ENCODE peak calls at places on chromosomes 1 and 21, in seven cellular contexts. Q is spleen; N is neural progenitor cell; U is stomach; B is A549; F is cardiac muscle cell; R is CD8-positive, alpha-beta T cell. Z is an unnamed sample.

GRCh38 chr1:25767437-25767770 is 32.6 kb upstream of the SELENON start:
- DNase-seq in Q (no peak), N (no peak), R (no peak), B (no peak), F (no peak), U (no peak), Z (no peak)

GRCh38 chr1:6353605-6353947 is 40.0 kb downstream of the ACOT7 start:
- DNase-seq in N (no peak), U (no peak), B (no peak), F (no peak), Q (no peak), R (no peak), Z (no peak)

GRCh38 chr1:98749152-98749756 is 87.7 kb downstream of the SNX7 start:
- DNase-seq in N (no peak), B (peak), F (peak), Q (no peak), R (no peak), U (no peak), Z (no peak)

GRCh38 chr1:115507256-115507589 is 134.5 kb upstream of the VANGL1 start:
- DNase-seq in N (peak), U (no peak), F (peak), Q (no peak), R (no peak), B (peak), Z (no peak)

GRCh38 chr1:169105434-169106094 is 926 bp upstream of the ATP1B1 start:
- DNase-seq in Q (peak), F (no peak), N (peak), R (peak), B (peak), U (peak), Z (no peak)

GRCh38 chr1:157384252-157384651 is 168.1 kb downstream of the FCRL5 start:
- DNase-seq in Q (no peak), U (no peak), R (no peak), F (no peak), N (no peak), B (no peak), Z (no peak)

GRCh38 chr1:39788758-39789570 is at the start of gene BMP8B:
- DNase-seq in F (peak), B (peak), R (peak), U (peak), N (peak), Q (peak), Z (no peak)

GRCh38 chr1:222829868-222830267 is 15.0 kb downstream of the DISP1 start:
- DNase-seq in B (no peak), F (peak), U (no peak), N (no peak), R (no peak), Q (no peak), Z (peak)

GRCh38 chr1:41366428-41367101 is 5.3 kb downstream of the FOXO6 start:
- DNase-seq in F (no peak), N (peak), B (no peak), U (peak), Q (peak), R (peak), Z (no peak)

GRCh38 chr1:116886532-116886931 is 23.2 kb upstream of the PTGFRN start:
- DNase-seq in Q (no peak), B (no peak), R (no peak), N (no peak), U (no peak), F (peak), Z (no peak)

GRCh38 chr1:119327436-119328155 is 41.0 kb upstream of the HAO2 start:
- DNase-seq in N (peak), Q (peak), B (no peak), F (peak), U (peak), R (peak), Z (no peak)

GRCh38 chr1:157154940-157155514 is 16.8 kb upstream of the ETV3 start:
- DNase-seq in F (peak), Q (no peak), B (peak), N (no peak), U (peak), R (no peak), Z (no peak)

GRCh38 chr1:63784489-63785390 is 10.9 kb downstream of the ROR1 start:
- DNase-seq in Q (no peak), B (no peak), R (no peak), N (no peak), U (no peak), F (no peak), Z (no peak)

GRCh38 chr21:16522512-16522911 is 792.7 kb downstream of the USP25 start:
- DNase-seq in R (no peak), Q (no peak), F (no peak), B (no peak), N (no peak), U (no peak), Z (peak)

GRCh38 chr1:192477630-192478029 is 97.9 kb upstream of the RGS1 start:
- DNase-seq in F (peak), R (no peak), N (no peak), U (no peak), B (peak), Q (no peak), Z (no peak)

GRCh38 chr1:63327417-63328139 is 5.2 kb downstream of the FOXD3 start:
- DNase-seq in U (peak), B (peak), F (peak), N (peak), R (no peak), Q (peak), Z (peak)

GRCh38 chr1:241485554-241485992 is 34.0 kb downstream of the FH start:
- DNase-seq in U (no peak), F (peak), N (peak), B (peak), Q (no peak), R (no peak), Z (no peak)

GRCh38 chr1:90717665-90718410 is 736 bp upstream of the BARHL2 start:
- DNase-seq in B (no peak), Q (no peak), R (no peak), N (peak), F (peak), U (no peak), Z (no peak)

GRCh38 chr1:162405800-162406199 is 6.1 kb downstream of the SH2D1B start:
- DNase-seq in R (no peak), U (no peak), N (no peak), Q (no peak), B (peak), F (no peak), Z (no peak)

GRCh38 chr1:224745924-224746323 is 129.8 kb downstream of the CNIH3 start:
- DNase-seq in R (no peak), N (no peak), Q (no peak), U (no peak), B (no peak), F (no peak), Z (no peak)
- H3K27ac ChIP-seq in R (no peak), N (no peak), Q (no peak), U (no peak), B (no peak), F (no peak), Z (no peak)

GRCh38 chr1:161182214-161182613 is 4.9 kb upstream of the B4GALT3 start:
- DNase-seq in B (peak), N (no peak), U (no peak), R (peak), Q (peak), F (no peak), Z (no peak)
- H3K27ac ChIP-seq in B (peak), N (no peak), U (peak), R (peak), Q (peak), F (no peak), Z (no peak)

DNA sequence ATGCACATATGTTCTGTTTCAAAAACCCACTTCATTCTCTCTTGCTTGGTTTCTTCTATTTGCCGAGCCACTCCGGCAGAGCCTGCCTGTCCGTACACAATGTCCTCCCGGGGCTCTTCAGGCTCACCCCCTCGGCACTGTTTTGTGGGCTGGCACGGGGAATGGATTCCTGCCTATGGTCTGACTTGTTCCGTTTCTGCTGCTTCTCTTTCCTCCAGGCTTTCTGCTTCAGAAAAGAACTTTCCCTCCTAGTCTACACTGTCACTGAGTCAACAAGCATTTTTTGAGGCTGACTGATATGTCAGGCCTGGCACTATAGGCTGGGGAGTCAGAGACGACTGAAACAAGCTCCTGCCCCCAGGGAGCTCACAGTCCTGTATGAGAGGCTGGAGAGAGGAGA is 28.4 kb upstream of the SARS1 start:
- DNase-seq in B (no peak), U (no peak), N (no peak), Q (no peak), F (no peak), R (no peak), Z (no peak)
- H3K27ac ChIP-seq in B (peak), U (peak), N (no peak), Q (peak), F (no peak), R (no peak), Z (peak)

DNA sequence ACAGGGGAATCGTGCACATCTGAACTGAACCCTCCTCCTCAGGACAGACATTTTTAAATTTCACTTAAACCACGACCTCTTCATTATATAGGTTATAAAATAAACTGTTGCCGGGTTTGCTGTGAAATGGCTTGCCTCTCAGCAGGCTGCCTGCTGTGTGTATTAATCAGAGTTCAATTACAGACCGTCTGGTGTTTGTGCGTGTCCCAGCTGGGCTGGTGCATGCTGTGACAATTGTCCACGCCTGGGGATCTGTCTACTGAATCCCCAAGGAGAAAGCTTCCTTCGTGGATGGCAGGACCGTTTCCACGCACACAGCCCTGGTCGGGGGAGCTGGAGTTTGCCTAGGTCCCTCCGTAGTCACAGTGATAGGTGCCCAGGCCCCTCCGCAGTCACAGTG is 13.4 kb upstream of the AGPAT3 start:
- DNase-seq in R (no peak), N (no peak), B (no peak), U (no peak), Q (peak), F (no peak), Z (no peak)
- H3K27ac ChIP-seq in R (no peak), N (no peak), B (no peak), U (no peak), Q (no peak), F (no peak), Z (no peak)

DNA sequence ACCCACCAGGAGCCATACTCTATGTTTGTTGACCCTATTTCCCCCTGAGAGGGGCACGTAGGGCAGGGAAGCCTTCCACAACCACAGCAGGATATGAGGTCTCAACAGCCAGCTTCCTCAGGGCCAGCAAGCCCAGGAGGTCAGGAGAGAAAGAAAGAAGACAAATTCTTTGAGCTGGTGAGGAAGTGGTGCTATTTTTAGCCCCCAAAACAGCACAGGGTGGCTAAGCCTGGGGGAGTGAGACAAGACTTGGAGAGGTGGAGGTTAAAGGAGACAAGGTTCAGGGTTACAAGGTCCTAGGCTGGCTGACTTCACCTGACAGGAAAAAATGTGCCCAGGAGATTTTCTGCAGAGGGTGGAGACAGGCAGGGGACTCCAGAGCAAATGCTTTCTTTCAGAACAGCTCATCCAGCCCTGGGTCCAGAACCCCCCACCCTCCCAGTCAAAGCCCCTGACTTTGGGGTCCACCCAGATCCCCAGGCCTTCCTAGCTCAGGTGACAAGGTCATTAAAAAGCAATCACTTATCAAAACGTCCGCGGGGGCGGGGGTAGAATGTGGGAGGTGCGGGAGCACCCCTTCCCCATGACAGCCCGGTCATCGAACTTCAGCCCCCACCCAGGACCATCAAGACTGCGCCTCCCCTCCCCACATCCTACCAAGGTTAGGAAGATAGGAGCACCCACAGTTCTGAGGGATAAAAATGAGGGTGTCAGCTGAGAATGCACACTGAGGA is 1.3 kb downstream of the SV2A start:
- DNase-seq in R (no peak), B (no peak), U (no peak), Q (no peak), N (no peak), F (no peak), Z (no peak)
- H3K27ac ChIP-seq in R (no peak), B (no peak), U (no peak), Q (no peak), N (peak), F (peak), Z (no peak)

DNA sequence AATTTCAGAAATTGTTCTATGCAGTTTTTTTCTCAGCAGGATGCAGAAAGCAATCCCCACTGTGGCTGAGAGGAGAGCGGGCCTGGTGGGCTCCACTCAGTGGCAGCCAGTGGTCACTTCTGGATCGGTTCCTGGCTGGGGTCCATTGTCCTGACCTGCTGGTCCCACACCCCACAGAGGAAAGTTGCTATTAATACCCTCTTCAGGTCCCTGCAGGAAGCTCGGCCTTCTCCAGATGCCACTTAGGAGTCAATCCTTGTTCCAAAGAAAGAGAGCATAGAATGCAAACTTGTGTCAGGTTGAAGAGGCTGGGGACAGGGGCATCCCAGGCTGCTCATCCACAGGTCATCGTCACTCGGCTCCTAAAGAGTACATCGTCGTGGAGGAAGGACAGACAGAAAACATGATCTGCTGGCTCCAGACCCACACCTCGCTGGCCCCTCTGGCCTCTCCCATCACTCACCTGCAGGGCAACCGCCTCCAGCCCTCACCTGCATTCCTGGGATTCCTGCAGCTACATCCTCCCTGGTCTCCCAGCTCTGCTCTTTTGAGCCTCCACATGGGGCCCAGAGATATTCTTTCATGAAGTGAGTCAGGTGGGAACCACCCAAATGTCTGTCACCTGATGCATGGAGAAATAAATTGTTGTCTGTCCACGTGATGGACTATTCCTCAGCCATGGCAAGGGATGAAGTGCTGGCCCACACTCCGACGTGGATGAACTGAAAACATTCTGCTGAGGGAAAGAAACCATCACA is 152.9 kb downstream of the PSMG1 start:
- DNase-seq in Q (no peak), R (no peak), U (no peak), B (no peak), F (no peak), N (no peak), Z (no peak)
- H3K27ac ChIP-seq in Q (no peak), R (no peak), U (no peak), B (no peak), F (peak), N (no peak), Z (peak)

GRCh38 chr1:8681317-8681650 is 136.2 kb downstream of the RERE start:
- DNase-seq in N (no peak), U (no peak), F (no peak), R (no peak), Q (no peak), B (no peak), Z (no peak)

GRCh38 chr1:8678688-8679410 is 138.6 kb downstream of the RERE start:
- DNase-seq in U (no peak), B (no peak), N (no peak), F (no peak), Q (no peak), R (no peak), Z (no peak)

GRCh38 chr1:8680628-8681316 is 136.7 kb downstream of the RERE start:
- DNase-seq in B (no peak), Q (no peak), F (no peak), R (no peak), N (no peak), U (no peak), Z (no peak)

GRCh38 chr1:8679411-8679800 is 138.0 kb downstream of the RERE start:
- DNase-seq in Q (no peak), N (no peak), F (peak), R (no peak), U (no peak), B (no peak), Z (no peak)

GRCh38 chr1:8679929-8680504 is 137.4 kb downstream of the RERE start:
- DNase-seq in R (no peak), F (no peak), U (no peak), N (no peak), B (no peak), Q (no peak), Z (no peak)
- H3K27ac ChIP-seq in R (no peak), F (peak), U (peak), N (peak), B (no peak), Q (no peak), Z (no peak)

DNA sequence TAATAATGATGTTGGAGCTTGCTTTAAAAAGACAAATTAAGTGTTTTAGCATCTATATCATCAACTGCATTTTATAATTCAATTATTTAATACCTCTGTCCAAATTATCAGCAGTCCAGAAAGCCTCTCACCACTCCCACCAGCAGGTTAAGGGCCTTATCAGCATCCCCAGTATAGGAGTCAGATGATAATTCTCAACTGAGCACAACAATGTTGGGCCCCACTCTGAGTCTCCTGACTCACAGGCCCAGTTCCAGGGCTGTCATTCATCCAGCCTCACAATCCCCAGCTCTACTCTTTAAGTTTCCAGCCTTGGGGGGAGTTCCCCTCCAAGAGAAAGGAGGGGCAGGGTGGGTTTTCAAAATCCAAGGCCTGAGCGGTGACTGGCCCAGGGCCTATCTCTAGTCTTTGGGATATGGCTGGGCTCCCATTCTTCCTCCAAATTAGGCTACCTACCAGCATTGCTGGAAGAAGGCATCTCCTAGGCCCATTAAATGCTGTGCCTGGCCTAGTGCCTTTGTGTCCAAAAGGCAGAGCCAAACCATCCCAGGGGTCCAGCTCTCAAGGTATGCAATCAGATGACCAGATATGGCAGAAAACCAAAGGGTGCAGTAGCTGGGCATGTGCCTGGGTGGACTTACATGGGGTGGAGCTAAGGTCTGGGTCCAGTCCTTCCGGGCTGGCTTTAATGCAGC is 134.1 kb downstream of the GLUL start:
- DNase-seq in R (no peak), F (no peak), Q (no peak), N (no peak), B (no peak), U (no peak), Z (no peak)
- H3K27ac ChIP-seq in R (no peak), F (no peak), Q (peak), N (no peak), B (no peak), U (no peak), Z (no peak)

GRCh38 chr1:178946855-178947687 is 76.2 kb upstream of the ANGPTL1 start:
- DNase-seq in B (no peak), R (no peak), N (no peak), F (no peak), U (no peak), Q (no peak), Z (no peak)

GRCh38 chr1:178944729-178945128 is 73.9 kb upstream of the ANGPTL1 start:
- DNase-seq in B (no peak), R (no peak), U (no peak), Q (no peak), F (no peak), N (no peak), Z (no peak)

GRCh38 chr1:178947688-178948003 is 76.8 kb upstream of the ANGPTL1 start:
- DNase-seq in R (no peak), U (no peak), Q (no peak), N (no peak), B (no peak), F (no peak), Z (no peak)

GRCh38 chr1:178945763-178946266 is 74.9 kb upstream of the ANGPTL1 start:
- DNase-seq in B (no peak), R (no peak), F (no peak), N (peak), U (no peak), Q (peak), Z (no peak)

DNA sequence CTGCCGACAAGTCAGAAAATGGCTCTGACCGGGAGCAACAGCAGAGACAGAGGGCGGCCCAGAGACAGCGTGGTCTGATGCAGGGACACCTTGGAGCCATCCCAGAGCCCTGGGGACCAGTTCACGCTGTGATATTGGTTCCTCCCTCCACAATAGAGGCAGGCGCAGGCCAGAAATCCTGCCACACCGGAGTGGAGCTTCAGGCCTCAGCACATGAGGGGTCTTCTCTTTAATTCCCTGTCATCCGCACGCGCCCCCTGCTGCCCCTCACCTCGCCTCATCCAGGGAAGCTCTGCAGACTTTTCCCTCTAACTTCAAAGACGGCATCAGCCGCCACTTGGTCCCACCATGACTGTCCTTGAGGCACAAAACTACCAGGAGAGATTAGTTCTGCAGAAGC is 75.5 kb upstream of the ANGPTL1 start:
- DNase-seq in U (no peak), R (no peak), N (no peak), Q (no peak), B (no peak), F (no peak), Z (no peak)
- H3K27ac ChIP-seq in U (no peak), R (no peak), N (no peak), Q (no peak), B (no peak), F (no peak), Z (no peak)

Z was measured in AG04450.